ENCODE peak calls at places on chromosomes 1 and 21, in eight cellular contexts. One of them, this sample, is unnamed.

GRCh38 chr21:43021191-43021590 is 46.8 kb downstream of the PKNOX1 start:
- DNase-seq in A549: no peak
- DNase-seq in HCT116: no peak
- DNase-seq in K562: no peak
- DNase-seq in GM12878: no peak
- DNase-seq in H1: no peak
- DNase-seq in HepG2: no peak
- DNase-seq in endothelial cell of umbilical vein: no peak
- DNase-seq in this sample: no peak

GRCh38 chr1:67646145-67647035 is 38.6 kb upstream of the GADD45A start:
- DNase-seq in A549: no peak
- DNase-seq in HCT116: no peak
- DNase-seq in K562: peak
- DNase-seq in GM12878: no peak
- DNase-seq in H1: no peak
- DNase-seq in HepG2: no peak
- DNase-seq in endothelial cell of umbilical vein: peak
- DNase-seq in this sample: peak

GRCh38 chr1:30731109-30731805 is 7.9 kb upstream of the MATN1 start:
- DNase-seq in A549: no peak
- DNase-seq in HCT116: no peak
- DNase-seq in K562: no peak
- DNase-seq in GM12878: no peak
- DNase-seq in H1: no peak
- DNase-seq in HepG2: no peak
- DNase-seq in endothelial cell of umbilical vein: no peak
- DNase-seq in this sample: no peak

GRCh38 chr1:57727121-57727520 is 303.3 kb upstream of the DAB1 start:
- DNase-seq in A549: no peak
- DNase-seq in HCT116: no peak
- DNase-seq in K562: no peak
- DNase-seq in GM12878: no peak
- DNase-seq in H1: no peak
- DNase-seq in HepG2: no peak
- DNase-seq in endothelial cell of umbilical vein: no peak
- DNase-seq in this sample: no peak

GRCh38 chr1:115641762-115642167 is at the start of gene VANGL1:
- DNase-seq in A549: peak
- DNase-seq in HCT116: no peak
- DNase-seq in K562: peak
- DNase-seq in GM12878: no peak
- DNase-seq in H1: no peak
- DNase-seq in HepG2: peak
- DNase-seq in endothelial cell of umbilical vein: peak
- DNase-seq in this sample: peak

GRCh38 chr1:54715493-54716298 is at the start of gene TTC4:
- DNase-seq in A549: peak
- DNase-seq in HCT116: peak
- DNase-seq in K562: peak
- DNase-seq in GM12878: peak
- DNase-seq in H1: peak
- DNase-seq in HepG2: peak
- DNase-seq in endothelial cell of umbilical vein: peak
- DNase-seq in this sample: peak

GRCh38 chr1:53999920-54000319 is 18.1 kb downstream of the LDLRAD1 start:
- DNase-seq in A549: no peak
- DNase-seq in HCT116: no peak
- DNase-seq in K562: no peak
- DNase-seq in GM12878: no peak
- DNase-seq in H1: no peak
- DNase-seq in HepG2: no peak
- DNase-seq in endothelial cell of umbilical vein: no peak
- DNase-seq in this sample: no peak

GRCh38 chr1:57321776-57322175 is 102.1 kb downstream of the DAB1 start:
- DNase-seq in A549: no peak
- DNase-seq in HCT116: no peak
- DNase-seq in K562: no peak
- DNase-seq in GM12878: no peak
- DNase-seq in H1: no peak
- DNase-seq in HepG2: no peak
- DNase-seq in endothelial cell of umbilical vein: no peak
- DNase-seq in this sample: no peak

GRCh38 chr1:206685749-206686485 is 1.2 kb downstream of the MAPKAPK2 start:
- DNase-seq in A549: peak
- DNase-seq in HCT116: peak
- DNase-seq in K562: peak
- DNase-seq in GM12878: no peak
- DNase-seq in H1: no peak
- DNase-seq in HepG2: peak
- DNase-seq in endothelial cell of umbilical vein: peak
- DNase-seq in this sample: peak

GRCh38 chr1:205986848-205987247 is 16.3 kb downstream of the RAB7B start:
- DNase-seq in A549: no peak
- DNase-seq in HCT116: no peak
- DNase-seq in K562: no peak
- DNase-seq in GM12878: no peak
- DNase-seq in H1: no peak
- DNase-seq in HepG2: no peak
- DNase-seq in endothelial cell of umbilical vein: no peak
- DNase-seq in this sample: no peak

GRCh38 chr1:14138627-14139026 is 438.6 kb downstream of the PRDM2 start:
- DNase-seq in A549: no peak
- DNase-seq in HCT116: no peak
- DNase-seq in K562: no peak
- DNase-seq in GM12878: no peak
- DNase-seq in H1: no peak
- DNase-seq in HepG2: no peak
- DNase-seq in endothelial cell of umbilical vein: no peak
- DNase-seq in this sample: no peak

GRCh38 chr21:25985990-25986389 is 184.6 kb downstream of the APP start:
- DNase-seq in A549: no peak
- DNase-seq in HCT116: no peak
- DNase-seq in K562: no peak
- DNase-seq in GM12878: no peak
- DNase-seq in H1: no peak
- DNase-seq in HepG2: no peak
- DNase-seq in endothelial cell of umbilical vein: no peak
- DNase-seq in this sample: no peak

GRCh38 chr1:81549588-81550127 is 251.1 kb upstream of the ADGRL2 start:
- DNase-seq in A549: peak
- DNase-seq in HCT116: no peak
- DNase-seq in K562: no peak
- DNase-seq in GM12878: peak
- DNase-seq in H1: no peak
- DNase-seq in HepG2: peak
- DNase-seq in endothelial cell of umbilical vein: peak
- DNase-seq in this sample: peak

DNA sequence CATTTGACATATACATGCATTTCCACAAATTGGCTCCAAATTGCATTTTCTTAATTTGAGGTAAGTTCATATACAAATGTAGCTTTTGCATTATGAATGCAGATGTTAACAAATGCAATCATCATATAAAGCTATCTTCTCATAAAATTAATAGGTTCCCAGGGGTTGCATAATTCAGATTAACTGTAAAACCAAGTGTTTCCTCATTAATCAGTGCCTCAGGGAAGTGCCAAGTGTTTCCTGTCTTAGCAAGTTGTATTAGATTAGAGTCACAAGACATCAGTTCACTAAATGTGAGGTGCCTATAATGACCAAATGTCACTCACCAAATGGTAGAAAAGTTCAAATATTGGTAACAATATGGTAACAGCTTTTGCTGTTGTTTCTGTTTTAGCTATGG is 140.8 kb downstream of the PTGER3 start:
- DNase-seq in A549: no peak
- DNase-seq in HCT116: no peak
- DNase-seq in K562: no peak
- DNase-seq in GM12878: no peak
- DNase-seq in H1: no peak
- DNase-seq in HepG2: no peak
- DNase-seq in endothelial cell of umbilical vein: no peak
- DNase-seq in this sample: no peak
- TF ChIP-seq POLR2A in A549: no peak
- TF ChIP-seq POLR2A in HCT116: no peak
- TF ChIP-seq POLR2A in K562: no peak
- TF ChIP-seq POLR2A in GM12878: no peak
- TF ChIP-seq POLR2A in H1: no peak
- TF ChIP-seq POLR2A in HepG2: no peak
- TF ChIP-seq POLR2A in endothelial cell of umbilical vein: no peak
- TF ChIP-seq POLR2A in this sample: no peak

GRCh38 chr1:220113136-220113695 is 19.3 kb downstream of the IARS2 start:
- DNase-seq in A549: no peak
- DNase-seq in HCT116: no peak
- DNase-seq in K562: peak
- DNase-seq in GM12878: no peak
- DNase-seq in H1: no peak
- DNase-seq in HepG2: peak
- DNase-seq in endothelial cell of umbilical vein: peak
- DNase-seq in this sample: peak
- TF ChIP-seq CTCF in A549: peak
- TF ChIP-seq CTCF in HCT116: peak
- TF ChIP-seq CTCF in K562: peak
- TF ChIP-seq CTCF in GM12878: peak
- TF ChIP-seq CTCF in H1: peak
- TF ChIP-seq CTCF in HepG2: peak
- TF ChIP-seq CTCF in endothelial cell of umbilical vein: peak
- TF ChIP-seq CTCF in this sample: peak

DNA sequence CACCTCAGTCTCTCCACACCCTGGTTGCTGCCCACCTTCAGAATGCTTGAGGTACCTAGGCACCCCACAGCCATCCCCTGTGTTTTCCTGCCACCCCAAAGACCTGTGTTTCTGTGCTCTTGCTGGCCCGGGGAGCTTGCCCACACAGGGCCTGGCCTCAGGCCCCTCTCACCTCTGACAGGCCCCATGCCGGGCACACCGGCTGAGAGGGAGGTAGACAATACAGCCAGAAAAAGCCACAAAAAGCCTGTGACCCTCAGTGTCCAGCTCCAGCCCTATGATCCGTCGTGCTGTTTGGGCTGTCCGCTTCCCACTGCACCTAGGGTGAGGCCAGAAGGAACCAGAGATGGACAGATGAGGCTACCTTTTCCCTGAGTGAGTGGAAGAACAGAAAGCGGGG is 11.4 kb downstream of the SEMA6C start:
- DNase-seq in A549: no peak
- DNase-seq in HCT116: no peak
- DNase-seq in K562: no peak
- DNase-seq in GM12878: no peak
- DNase-seq in H1: no peak
- DNase-seq in HepG2: no peak
- DNase-seq in endothelial cell of umbilical vein: no peak
- DNase-seq in this sample: no peak
- TF ChIP-seq MAX in A549: no peak
- TF ChIP-seq MAX in HCT116: no peak
- TF ChIP-seq MAX in K562: no peak
- TF ChIP-seq MAX in GM12878: no peak
- TF ChIP-seq MAX in H1: no peak
- TF ChIP-seq MAX in HepG2: no peak
- TF ChIP-seq MAX in endothelial cell of umbilical vein: no peak
- TF ChIP-seq MAX in this sample: no peak

DNA sequence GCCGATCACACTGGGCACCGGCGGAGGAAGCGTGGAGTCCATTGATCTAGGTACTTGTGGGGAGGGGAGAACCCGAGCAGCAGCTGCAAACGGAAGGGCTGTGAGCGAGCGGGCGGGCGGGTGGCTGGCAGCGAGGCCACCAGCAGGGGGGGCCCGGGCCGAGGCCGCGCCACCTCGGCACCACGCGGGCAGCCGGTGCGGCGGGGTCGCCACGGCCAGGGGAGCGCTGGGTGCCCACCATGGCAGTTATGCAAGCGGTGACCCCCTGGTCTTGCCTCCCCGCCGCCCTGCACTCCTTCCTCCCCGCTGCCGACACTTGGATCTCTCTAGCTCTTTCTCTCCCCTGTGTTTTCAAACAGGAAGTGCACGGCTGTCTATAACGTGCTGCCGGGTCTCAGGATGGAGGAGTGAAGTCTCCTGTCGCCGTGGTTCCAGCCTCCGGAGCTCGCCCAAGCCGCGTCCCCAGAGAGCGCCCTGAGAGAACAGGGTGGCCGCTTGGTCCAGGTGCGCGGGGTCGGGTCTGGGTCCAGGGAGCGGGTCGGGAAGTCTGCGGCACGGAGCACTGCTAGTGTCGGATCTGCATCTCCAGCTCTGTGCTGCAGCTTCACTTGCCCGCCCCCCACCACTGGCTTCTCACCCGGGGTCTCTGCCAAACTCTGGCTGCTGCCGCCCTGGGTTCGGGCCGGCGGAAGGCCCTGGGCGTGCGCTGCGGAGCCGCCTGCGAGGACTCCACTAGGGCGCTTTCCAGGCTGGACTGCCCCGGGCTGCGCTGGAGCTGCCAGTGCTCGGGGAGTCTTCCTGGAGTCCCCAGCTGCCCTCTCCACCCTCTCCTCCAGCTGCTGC is 22.7 kb downstream of the LRRC8D start:
- DNase-seq in A549: peak
- DNase-seq in HCT116: no peak
- DNase-seq in K562: no peak
- DNase-seq in GM12878: no peak
- DNase-seq in H1: no peak
- DNase-seq in HepG2: no peak
- DNase-seq in endothelial cell of umbilical vein: peak
- DNase-seq in this sample: peak
- TF ChIP-seq POLR2A in A549: peak
- TF ChIP-seq POLR2A in HCT116: peak
- TF ChIP-seq POLR2A in K562: no peak
- TF ChIP-seq POLR2A in GM12878: peak
- TF ChIP-seq POLR2A in H1: peak
- TF ChIP-seq POLR2A in HepG2: no peak
- TF ChIP-seq POLR2A in endothelial cell of umbilical vein: peak
- TF ChIP-seq POLR2A in this sample: peak

DNA sequence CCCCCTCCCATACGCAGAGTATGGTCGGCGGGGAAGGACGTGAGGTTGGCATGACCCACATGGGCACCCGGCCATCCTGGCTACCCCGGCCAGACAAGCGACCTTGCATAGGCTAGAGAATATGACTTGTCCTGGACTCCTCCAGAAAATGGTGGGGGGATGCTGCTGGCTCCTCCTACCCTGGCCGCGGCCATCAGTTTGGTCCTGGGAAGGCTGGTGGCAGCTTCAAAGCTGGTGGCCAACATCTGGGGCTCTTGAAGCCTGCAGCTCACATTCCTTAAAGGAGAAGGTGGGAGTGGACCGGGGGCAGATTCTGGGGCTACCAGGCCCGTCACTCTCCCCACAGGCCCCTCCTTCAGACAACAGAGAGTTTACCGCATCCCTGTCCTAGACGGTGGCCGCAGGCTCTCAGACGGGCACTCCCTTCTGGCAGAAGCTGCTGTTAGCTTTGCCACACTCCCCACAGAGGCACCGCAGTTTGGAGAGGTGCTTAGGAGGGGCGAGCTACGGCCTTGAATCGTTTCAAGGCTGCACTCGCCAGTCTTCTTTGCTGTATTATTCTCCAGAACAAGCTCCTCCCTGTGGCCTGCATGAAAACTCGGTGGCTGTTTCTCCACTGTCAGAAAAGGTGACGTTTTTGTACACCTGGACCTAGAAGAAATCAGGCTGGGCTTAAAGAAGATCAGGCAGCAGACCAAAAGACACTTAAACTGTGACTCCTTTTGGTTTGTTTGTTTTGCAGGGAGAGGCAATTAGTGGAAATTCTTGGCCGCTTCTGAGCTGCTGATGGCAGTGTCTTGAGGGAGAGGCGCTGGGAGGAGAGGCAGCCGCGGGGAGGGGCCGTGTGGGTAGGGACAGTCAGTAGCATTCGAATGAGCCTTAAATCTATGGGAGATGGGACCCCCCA is 68.0 kb downstream of the RUNX3 start:
- DNase-seq in A549: no peak
- DNase-seq in HCT116: no peak
- DNase-seq in K562: peak
- DNase-seq in GM12878: no peak
- DNase-seq in H1: no peak
- DNase-seq in HepG2: no peak
- DNase-seq in endothelial cell of umbilical vein: no peak
- DNase-seq in this sample: no peak
- TF ChIP-seq CTCF in A549: no peak
- TF ChIP-seq CTCF in HCT116: no peak
- TF ChIP-seq CTCF in K562: peak
- TF ChIP-seq CTCF in GM12878: no peak
- TF ChIP-seq CTCF in H1: no peak
- TF ChIP-seq CTCF in HepG2: peak
- TF ChIP-seq CTCF in endothelial cell of umbilical vein: no peak
- TF ChIP-seq CTCF in this sample: no peak